ENCODE peak calls at places on chromosome 2, in ten cellular contexts. One of them, this sample, is unnamed.

GRCh38 chr2:86280191-86280667 is 57.2 kb downstream of the REEP1 start:
- DNase-seq in CD8-positive, alpha-beta T cell: no peak
- DNase-seq in GM06990: no peak
- DNase-seq in lower lobe of right lung: no peak
- DNase-seq in psoas muscle: no peak
- DNase-seq in neural crest cell: no peak
- DNase-seq in mucosa of descending colon: no peak
- DNase-seq in uterus: no peak
- DNase-seq in omental fat pad: no peak
- DNase-seq in kidney: no peak
- DNase-seq in this sample: no peak

GRCh38 chr2:182642328-182642727 is 73.7 kb upstream of the DNAJC10 start:
- DNase-seq in neural crest cell: no peak
- DNase-seq in kidney: peak
- DNase-seq in lower lobe of right lung: peak
- DNase-seq in uterus: peak
- DNase-seq in mucosa of descending colon: peak
- DNase-seq in GM06990: peak
- DNase-seq in omental fat pad: no peak
- DNase-seq in CD8-positive, alpha-beta T cell: no peak
- DNase-seq in psoas muscle: peak
- DNase-seq in this sample: peak

GRCh38 chr2:238847841-238848565 is at the start of gene TWIST2:
- DNase-seq in lower lobe of right lung: peak
- DNase-seq in kidney: peak
- DNase-seq in GM06990: no peak
- DNase-seq in psoas muscle: peak
- DNase-seq in neural crest cell: peak
- DNase-seq in uterus: peak
- DNase-seq in mucosa of descending colon: no peak
- DNase-seq in CD8-positive, alpha-beta T cell: no peak
- DNase-seq in omental fat pad: no peak
- DNase-seq in this sample: peak

GRCh38 chr2:70992945-70993688 is 1.6 kb downstream of the TEX261 start:
- DNase-seq in uterus: peak
- DNase-seq in omental fat pad: no peak
- DNase-seq in psoas muscle: no peak
- DNase-seq in GM06990: no peak
- DNase-seq in mucosa of descending colon: no peak
- DNase-seq in CD8-positive, alpha-beta T cell: peak
- DNase-seq in neural crest cell: no peak
- DNase-seq in lower lobe of right lung: no peak
- DNase-seq in kidney: no peak
- DNase-seq in this sample: no peak

GRCh38 chr2:191351921-191352320 is 106.7 kb downstream of the MYO1B start:
- DNase-seq in CD8-positive, alpha-beta T cell: no peak
- DNase-seq in lower lobe of right lung: no peak
- DNase-seq in neural crest cell: no peak
- DNase-seq in psoas muscle: no peak
- DNase-seq in GM06990: no peak
- DNase-seq in mucosa of descending colon: no peak
- DNase-seq in uterus: no peak
- DNase-seq in omental fat pad: no peak
- DNase-seq in kidney: no peak
- DNase-seq in this sample: no peak

GRCh38 chr2:132582360-132582759 is 87.6 kb downstream of the LYPD1 start:
- DNase-seq in kidney: no peak
- DNase-seq in lower lobe of right lung: no peak
- DNase-seq in mucosa of descending colon: no peak
- DNase-seq in omental fat pad: no peak
- DNase-seq in GM06990: no peak
- DNase-seq in neural crest cell: no peak
- DNase-seq in CD8-positive, alpha-beta T cell: peak
- DNase-seq in psoas muscle: no peak
- DNase-seq in uterus: no peak
- DNase-seq in this sample: no peak

GRCh38 chr2:54099834-54100595 is 15.4 kb upstream of the ACYP2 start:
- DNase-seq in psoas muscle: no peak
- DNase-seq in mucosa of descending colon: no peak
- DNase-seq in neural crest cell: no peak
- DNase-seq in CD8-positive, alpha-beta T cell: no peak
- DNase-seq in lower lobe of right lung: no peak
- DNase-seq in GM06990: peak
- DNase-seq in uterus: no peak
- DNase-seq in kidney: no peak
- DNase-seq in omental fat pad: no peak
- DNase-seq in this sample: no peak

GRCh38 chr2:98749053-98749450 is 18.1 kb upstream of the MGAT4A start:
- DNase-seq in mucosa of descending colon: no peak
- DNase-seq in uterus: no peak
- DNase-seq in omental fat pad: no peak
- DNase-seq in psoas muscle: no peak
- DNase-seq in GM06990: no peak
- DNase-seq in lower lobe of right lung: no peak
- DNase-seq in CD8-positive, alpha-beta T cell: no peak
- DNase-seq in neural crest cell: no peak
- DNase-seq in kidney: no peak
- DNase-seq in this sample: peak

GRCh38 chr2:224222320-224222719 is 179.6 kb downstream of the FAM124B start:
- DNase-seq in kidney: no peak
- DNase-seq in omental fat pad: no peak
- DNase-seq in psoas muscle: no peak
- DNase-seq in neural crest cell: no peak
- DNase-seq in mucosa of descending colon: no peak
- DNase-seq in uterus: no peak
- DNase-seq in lower lobe of right lung: no peak
- DNase-seq in GM06990: no peak
- DNase-seq in CD8-positive, alpha-beta T cell: no peak
- DNase-seq in this sample: peak

GRCh38 chr2:191869178-191869577 is 22.3 kb upstream of the CAVIN2 start:
- DNase-seq in omental fat pad: no peak
- DNase-seq in uterus: no peak
- DNase-seq in psoas muscle: no peak
- DNase-seq in kidney: no peak
- DNase-seq in lower lobe of right lung: no peak
- DNase-seq in GM06990: no peak
- DNase-seq in mucosa of descending colon: peak
- DNase-seq in CD8-positive, alpha-beta T cell: no peak
- DNase-seq in neural crest cell: peak
- DNase-seq in this sample: peak

GRCh38 chr2:52881606-52882005 is 886.0 kb upstream of the CHAC2 start:
- DNase-seq in lower lobe of right lung: no peak
- DNase-seq in psoas muscle: no peak
- DNase-seq in GM06990: no peak
- DNase-seq in CD8-positive, alpha-beta T cell: no peak
- DNase-seq in mucosa of descending colon: no peak
- DNase-seq in omental fat pad: no peak
- DNase-seq in neural crest cell: no peak
- DNase-seq in uterus: no peak
- DNase-seq in kidney: no peak
- DNase-seq in this sample: peak

GRCh38 chr2:209629622-209630021 is 142.0 kb upstream of the UNC80 start:
- DNase-seq in neural crest cell: no peak
- DNase-seq in omental fat pad: no peak
- DNase-seq in lower lobe of right lung: no peak
- DNase-seq in CD8-positive, alpha-beta T cell: no peak
- DNase-seq in mucosa of descending colon: no peak
- DNase-seq in GM06990: no peak
- DNase-seq in kidney: no peak
- DNase-seq in uterus: no peak
- DNase-seq in psoas muscle: no peak
- DNase-seq in this sample: peak

GRCh38 chr2:54666131-54666637 is 57.3 kb upstream of the EML6 start:
- DNase-seq in CD8-positive, alpha-beta T cell: no peak
- DNase-seq in neural crest cell: no peak
- DNase-seq in kidney: no peak
- DNase-seq in mucosa of descending colon: no peak
- DNase-seq in GM06990: no peak
- DNase-seq in lower lobe of right lung: no peak
- DNase-seq in psoas muscle: peak
- DNase-seq in omental fat pad: no peak
- DNase-seq in uterus: peak
- DNase-seq in this sample: peak

GRCh38 chr2:69306897-69307695 is 79.9 kb downstream of the GFPT1 start:
- DNase-seq in kidney: peak
- DNase-seq in psoas muscle: peak
- DNase-seq in uterus: peak
- DNase-seq in mucosa of descending colon: peak
- DNase-seq in lower lobe of right lung: peak
- DNase-seq in CD8-positive, alpha-beta T cell: peak
- DNase-seq in omental fat pad: peak
- DNase-seq in GM06990: peak
- DNase-seq in neural crest cell: peak
- DNase-seq in this sample: peak

GRCh38 chr2:53594586-53594918 is 173.1 kb upstream of the CHAC2 start:
- DNase-seq in uterus: no peak
- DNase-seq in kidney: no peak
- DNase-seq in neural crest cell: no peak
- DNase-seq in omental fat pad: no peak
- DNase-seq in lower lobe of right lung: no peak
- DNase-seq in CD8-positive, alpha-beta T cell: no peak
- DNase-seq in GM06990: no peak
- DNase-seq in psoas muscle: no peak
- DNase-seq in mucosa of descending colon: no peak
- DNase-seq in this sample: no peak

GRCh38 chr2:62452701-62453449 is 53.1 kb downstream of the TMEM17 start:
- DNase-seq in uterus: no peak
- DNase-seq in mucosa of descending colon: no peak
- DNase-seq in GM06990: no peak
- DNase-seq in kidney: no peak
- DNase-seq in psoas muscle: no peak
- DNase-seq in omental fat pad: no peak
- DNase-seq in neural crest cell: no peak
- DNase-seq in CD8-positive, alpha-beta T cell: no peak
- DNase-seq in lower lobe of right lung: no peak
- DNase-seq in this sample: peak

GRCh38 chr2:218368150-218368528 is 11.5 kb downstream of the CATIP start:
- DNase-seq in mucosa of descending colon: no peak
- DNase-seq in kidney: peak
- DNase-seq in omental fat pad: no peak
- DNase-seq in psoas muscle: no peak
- DNase-seq in CD8-positive, alpha-beta T cell: no peak
- DNase-seq in GM06990: no peak
- DNase-seq in lower lobe of right lung: peak
- DNase-seq in neural crest cell: no peak
- DNase-seq in uterus: no peak
- DNase-seq in this sample: no peak
- TF ChIP-seq CTCF in mucosa of descending colon: no peak
- TF ChIP-seq CTCF in kidney: no peak
- TF ChIP-seq CTCF in omental fat pad: no peak
- TF ChIP-seq CTCF in psoas muscle: no peak
- TF ChIP-seq CTCF in CD8-positive, alpha-beta T cell: no peak
- TF ChIP-seq CTCF in GM06990: no peak
- TF ChIP-seq CTCF in lower lobe of right lung: no peak
- TF ChIP-seq CTCF in neural crest cell: no peak
- TF ChIP-seq CTCF in uterus: no peak
- TF ChIP-seq CTCF in this sample: no peak

DNA sequence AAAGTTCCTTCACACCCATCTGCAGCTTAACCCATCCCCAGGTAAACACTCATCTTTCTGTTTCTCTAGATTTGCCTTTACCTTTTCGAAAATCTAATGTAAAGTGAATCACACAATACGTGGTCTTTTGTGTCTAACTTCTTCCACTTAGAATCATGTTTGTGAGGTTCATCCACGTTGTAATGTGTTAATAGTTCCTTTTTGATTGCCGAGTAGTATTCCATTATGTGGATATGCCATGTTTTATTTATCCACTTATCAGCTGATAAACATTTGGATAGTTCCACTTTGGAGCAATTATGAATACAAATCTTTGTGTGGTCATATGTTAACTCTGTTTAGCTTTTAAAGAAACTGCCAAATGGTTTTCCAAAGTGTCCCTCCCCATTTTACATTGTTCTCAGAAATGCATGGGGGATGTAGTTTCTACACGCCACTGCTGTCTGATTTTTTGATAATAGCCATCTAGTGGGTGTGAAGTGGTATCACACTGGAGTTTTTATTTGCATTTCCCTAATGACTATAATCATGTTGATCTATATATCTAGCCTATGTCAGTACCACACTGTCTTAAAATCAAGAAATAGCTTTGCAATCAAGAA is 22.3 kb downstream of the PECR start:
- DNase-seq in omental fat pad: no peak
- DNase-seq in uterus: no peak
- DNase-seq in psoas muscle: no peak
- DNase-seq in CD8-positive, alpha-beta T cell: no peak
- DNase-seq in lower lobe of right lung: no peak
- DNase-seq in kidney: no peak
- DNase-seq in mucosa of descending colon: no peak
- DNase-seq in GM06990: no peak
- DNase-seq in neural crest cell: no peak
- DNase-seq in this sample: no peak
- TF ChIP-seq CTCF in omental fat pad: no peak
- TF ChIP-seq CTCF in uterus: no peak
- TF ChIP-seq CTCF in psoas muscle: no peak
- TF ChIP-seq CTCF in CD8-positive, alpha-beta T cell: peak
- TF ChIP-seq CTCF in lower lobe of right lung: peak
- TF ChIP-seq CTCF in kidney: no peak
- TF ChIP-seq CTCF in mucosa of descending colon: no peak
- TF ChIP-seq CTCF in GM06990: peak
- TF ChIP-seq CTCF in neural crest cell: peak
- TF ChIP-seq CTCF in this sample: peak

DNA sequence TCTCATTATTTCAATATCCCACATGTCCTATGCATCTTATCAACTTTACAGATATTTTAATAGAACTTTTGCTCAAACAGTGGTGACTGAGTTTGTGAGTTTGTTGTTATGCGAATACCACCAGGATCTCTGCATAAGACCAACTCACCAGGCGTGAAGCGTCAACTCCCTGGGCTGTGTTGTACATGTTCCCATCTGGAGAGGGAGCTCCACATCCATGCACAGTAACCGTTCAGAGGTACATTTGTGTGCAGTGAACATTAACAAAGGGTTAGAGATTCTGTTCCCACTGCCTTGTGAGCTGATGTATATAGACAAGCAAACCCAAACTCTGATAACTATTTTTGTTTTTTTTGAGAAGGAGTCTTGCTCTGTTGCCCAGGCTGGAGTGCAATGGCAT is 188.7 kb downstream of the MYT1L start:
- DNase-seq in GM06990: no peak
- DNase-seq in mucosa of descending colon: no peak
- DNase-seq in lower lobe of right lung: no peak
- DNase-seq in omental fat pad: no peak
- DNase-seq in psoas muscle: no peak
- DNase-seq in kidney: no peak
- DNase-seq in uterus: no peak
- DNase-seq in neural crest cell: no peak
- DNase-seq in CD8-positive, alpha-beta T cell: no peak
- DNase-seq in this sample: no peak
- TF ChIP-seq CTCF in GM06990: no peak
- TF ChIP-seq CTCF in mucosa of descending colon: no peak
- TF ChIP-seq CTCF in lower lobe of right lung: no peak
- TF ChIP-seq CTCF in omental fat pad: no peak
- TF ChIP-seq CTCF in psoas muscle: no peak
- TF ChIP-seq CTCF in kidney: no peak
- TF ChIP-seq CTCF in uterus: no peak
- TF ChIP-seq CTCF in neural crest cell: no peak
- TF ChIP-seq CTCF in CD8-positive, alpha-beta T cell: no peak
- TF ChIP-seq CTCF in this sample: no peak

DNA sequence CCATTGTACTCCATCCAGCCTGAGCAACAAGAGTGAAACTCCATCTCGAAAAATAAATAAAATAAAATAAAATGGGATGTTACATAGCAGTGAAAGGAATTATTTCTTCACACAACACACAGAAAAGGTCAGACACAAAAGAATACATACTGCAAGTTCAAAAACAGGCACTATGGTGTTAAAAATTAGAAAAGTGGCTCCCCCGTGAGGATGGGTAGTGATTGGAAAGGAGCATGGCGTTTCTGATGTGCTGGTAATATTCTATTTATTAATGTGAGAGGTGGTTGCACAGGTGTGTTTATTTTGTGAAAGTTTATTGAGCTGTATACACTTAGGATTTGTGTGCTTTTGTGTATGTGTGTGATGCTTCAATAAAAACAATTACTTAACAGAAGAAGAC is 22.9 kb upstream of the RAB10 start:
- DNase-seq in kidney: no peak
- DNase-seq in lower lobe of right lung: no peak
- DNase-seq in mucosa of descending colon: no peak
- DNase-seq in omental fat pad: no peak
- DNase-seq in uterus: no peak
- DNase-seq in GM06990: no peak
- DNase-seq in psoas muscle: no peak
- DNase-seq in CD8-positive, alpha-beta T cell: no peak
- DNase-seq in neural crest cell: no peak
- DNase-seq in this sample: no peak
- TF ChIP-seq CTCF in kidney: no peak
- TF ChIP-seq CTCF in lower lobe of right lung: no peak
- TF ChIP-seq CTCF in mucosa of descending colon: no peak
- TF ChIP-seq CTCF in omental fat pad: no peak
- TF ChIP-seq CTCF in uterus: no peak
- TF ChIP-seq CTCF in GM06990: no peak
- TF ChIP-seq CTCF in psoas muscle: no peak
- TF ChIP-seq CTCF in CD8-positive, alpha-beta T cell: no peak
- TF ChIP-seq CTCF in neural crest cell: no peak
- TF ChIP-seq CTCF in this sample: no peak

This sample was measured in epithelial cell of esophagus.